ENCODE peak calls at places on chromosomes 6 and 20, in four cellular contexts. One of them, this sample, is unnamed.

GRCh38 chr20:25676164-25676809 is 20.4 kb downstream of the ZNF337 start:
- DNase-seq in tibial artery: no peak
- DNase-seq in pancreas: no peak
- DNase-seq in IMR-90: peak; percentile 82
- DNase-seq in this sample: no peak

GRCh38 chr6:65819152-65819551 is 112.1 kb upstream of the EYS start:
- DNase-seq in IMR-90: no peak
- DNase-seq in pancreas: no peak
- DNase-seq in tibial artery: no peak
- DNase-seq in this sample: no peak

GRCh38 chr6:31128093-31128676 is 7.9 kb upstream of the CDSN start:
- DNase-seq in tibial artery: peak; percentile 45
- DNase-seq in IMR-90: peak; percentile 24
- DNase-seq in pancreas: peak; percentile 89
- DNase-seq in this sample: peak; percentile 45

GRCh38 chr20:17635846-17636245 is 46.2 kb downstream of the RRBP1 start:
- DNase-seq in tibial artery: no peak
- DNase-seq in pancreas: no peak
- DNase-seq in IMR-90: peak; percentile 25
- DNase-seq in this sample: no peak

GRCh38 chr6:22146581-22147468 is 150.0 kb downstream of the PRL start:
- DNase-seq in tibial artery: no peak
- DNase-seq in IMR-90: no peak
- DNase-seq in pancreas: peak; percentile 56
- DNase-seq in this sample: no peak

GRCh38 chr6:80454197-80454596 is 347.7 kb downstream of the BCKDHB start:
- DNase-seq in IMR-90: peak; percentile 92
- DNase-seq in pancreas: no peak
- DNase-seq in tibial artery: no peak
- DNase-seq in this sample: no peak

GRCh38 chr6:43086022-43086658 is 10.0 kb downstream of the PTK7 start:
- DNase-seq in tibial artery: no peak
- DNase-seq in IMR-90: no peak
- DNase-seq in pancreas: no peak
- DNase-seq in this sample: no peak

GRCh38 chr6:26270121-26270861 is 94.7 kb upstream of the BTN3A2 start:
- DNase-seq in tibial artery: no peak
- DNase-seq in IMR-90: no peak
- DNase-seq in pancreas: no peak
- DNase-seq in this sample: no peak

GRCh38 chr6:155351273-155352129 is 37.2 kb upstream of the TFB1M start:
- DNase-seq in IMR-90: no peak
- DNase-seq in pancreas: no peak
- DNase-seq in tibial artery: no peak
- DNase-seq in this sample: no peak

DNA sequence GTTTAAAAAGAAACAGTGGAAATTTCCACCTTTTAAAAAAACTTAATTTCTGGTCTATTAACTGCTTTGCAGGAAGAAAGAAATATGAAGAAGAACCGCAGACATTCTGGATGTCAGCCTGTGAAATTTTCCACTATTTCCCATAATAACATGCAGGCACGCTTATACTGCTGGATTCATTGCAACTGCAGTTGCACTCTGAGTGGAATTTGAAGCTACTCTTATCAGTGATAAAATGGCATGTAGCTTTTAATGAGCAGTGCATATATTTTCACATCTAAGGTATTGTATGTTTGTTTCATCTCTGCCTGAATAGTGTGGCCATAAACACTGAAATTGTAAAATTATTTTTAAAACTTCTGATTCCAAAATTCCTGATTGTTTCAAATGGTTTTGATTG is 28.2 kb downstream of the NCOA3 start:
- DNase-seq in IMR-90: peak; percentile 41
- DNase-seq in pancreas: no peak
- DNase-seq in tibial artery: no peak
- DNase-seq in this sample: no peak
- H3K27ac ChIP-seq in IMR-90: no peak overlapping the region
- H3K27ac ChIP-seq in pancreas: no peak overlapping the region
- H3K27ac ChIP-seq in tibial artery: no peak overlapping the region
- H3K27ac ChIP-seq in this sample: peak overlapping the region; percentile 36

GRCh38 chr20:9319687-9320384 is 194.6 kb upstream of the LAMP5 start:
- DNase-seq in tibial artery: no peak
- DNase-seq in IMR-90: no peak
- DNase-seq in pancreas: no peak
- DNase-seq in this sample: no peak

GRCh38 chr20:9329356-9330092 is 184.9 kb upstream of the LAMP5 start:
- DNase-seq in pancreas: no peak
- DNase-seq in IMR-90: no peak
- DNase-seq in tibial artery: no peak
- DNase-seq in this sample: no peak

DNA sequence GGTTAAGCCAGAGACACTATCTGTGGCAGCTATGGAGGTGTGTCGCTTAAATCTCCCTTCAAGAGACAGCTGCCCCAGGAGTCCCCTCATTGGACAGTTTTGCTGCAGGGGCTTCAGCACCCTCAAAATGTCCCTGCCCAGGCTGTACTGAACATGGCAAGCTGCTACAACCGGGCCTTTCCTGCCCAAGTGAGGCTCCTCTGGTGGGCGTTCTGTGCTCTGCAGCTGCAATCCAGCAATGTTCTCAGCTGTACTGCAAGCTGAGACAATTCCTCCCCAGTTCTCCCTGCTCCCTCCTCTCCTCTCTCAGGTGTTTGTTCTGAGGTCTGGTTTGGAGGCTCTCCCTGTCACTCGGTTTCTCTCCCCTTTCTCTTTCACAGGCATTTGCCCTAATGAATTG is 190.8 kb upstream of the LAMP5 start:
- DNase-seq in pancreas: no peak
- DNase-seq in tibial artery: no peak
- DNase-seq in IMR-90: no peak
- DNase-seq in this sample: no peak
- TF ChIP-seq CTCF in pancreas: no peak
- TF ChIP-seq CTCF in tibial artery: no peak
- TF ChIP-seq CTCF in IMR-90: peak; percentile 36
- TF ChIP-seq CTCF in this sample: no peak

DNA sequence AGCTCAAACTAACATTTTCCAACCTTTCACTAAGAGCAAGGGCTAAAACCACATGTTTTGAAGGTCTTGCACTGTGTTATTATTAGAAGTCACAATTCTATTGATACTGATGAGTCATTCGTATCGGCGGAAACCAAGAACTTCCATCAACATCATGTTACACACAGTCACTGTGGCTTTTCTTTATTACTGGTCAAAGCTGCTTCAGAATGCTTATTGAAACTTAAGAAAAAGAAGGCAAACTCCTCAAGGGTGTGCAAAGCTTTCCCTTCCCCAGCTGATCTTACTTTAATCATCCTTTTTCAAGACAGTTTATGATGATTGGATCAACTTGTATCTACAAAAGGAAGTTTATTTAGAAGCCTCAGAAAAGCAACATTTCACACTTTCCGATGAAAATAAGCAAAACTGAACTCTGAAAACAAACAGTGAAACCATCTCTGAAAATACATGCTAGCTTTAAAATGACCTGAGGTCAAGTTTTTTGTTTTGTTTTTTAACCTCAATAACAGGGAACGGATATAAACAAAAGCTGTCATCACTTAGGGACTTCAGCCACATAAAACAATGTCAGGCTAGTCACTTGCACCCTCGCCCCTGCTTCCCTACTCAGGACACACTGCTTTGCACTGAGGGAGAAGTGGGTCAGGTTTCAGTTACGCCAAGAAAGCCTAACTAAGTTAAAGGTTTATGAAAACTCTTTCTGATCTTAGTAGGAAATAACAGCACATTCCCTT is 11.7 kb downstream of the BACH2 start:
- DNase-seq in tibial artery: no peak
- DNase-seq in pancreas: no peak
- DNase-seq in IMR-90: peak; percentile 70
- DNase-seq in this sample: no peak
- H3K4me3 ChIP-seq in tibial artery: peak overlapping the region; percentile 27
- H3K4me3 ChIP-seq in pancreas: no peak overlapping the region
- H3K4me3 ChIP-seq in IMR-90: peak overlapping the region; percentile 4
- H3K4me3 ChIP-seq in this sample: peak overlapping the region; percentile 42

GRCh38 chr6:89734526-89734925 is 85.1 kb downstream of the MDN1 start:
- DNase-seq in tibial artery: no peak
- DNase-seq in pancreas: no peak
- DNase-seq in IMR-90: peak; percentile 18
- DNase-seq in this sample: no peak
- H3K27ac ChIP-seq in tibial artery: no peak overlapping the region
- H3K27ac ChIP-seq in pancreas: no peak overlapping the region
- H3K27ac ChIP-seq in IMR-90: no peak overlapping the region
- H3K27ac ChIP-seq in this sample: no peak overlapping the region

DNA sequence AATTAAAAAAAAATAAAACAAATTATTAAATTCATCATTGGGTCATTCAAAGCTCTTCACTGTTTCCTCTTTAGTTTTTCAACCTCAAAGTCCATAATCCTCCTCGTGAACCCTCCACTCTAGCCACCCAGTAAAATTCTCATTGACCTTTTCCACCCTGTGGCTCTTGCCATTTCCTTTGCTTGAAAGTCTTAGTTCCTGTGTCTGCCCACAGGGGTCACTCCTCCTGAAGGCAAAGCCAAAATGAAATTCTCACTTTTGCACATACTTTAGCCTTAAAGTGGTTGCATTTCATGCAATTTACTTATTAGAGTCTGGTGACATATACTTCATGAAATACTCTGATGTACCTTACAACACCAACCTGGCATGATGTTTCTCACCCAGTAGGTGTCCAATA is 263.7 kb downstream of the BMP2 start:
- DNase-seq in IMR-90: no peak
- DNase-seq in pancreas: no peak
- DNase-seq in tibial artery: no peak
- DNase-seq in this sample: no peak
- TF ChIP-seq CTCF in IMR-90: no peak
- TF ChIP-seq CTCF in pancreas: no peak
- TF ChIP-seq CTCF in tibial artery: no peak
- TF ChIP-seq CTCF in this sample: no peak

GRCh38 chr6:35468980-35469710 is 944 bp downstream of the RPL10A start:
- DNase-seq in IMR-90: no peak
- DNase-seq in tibial artery: peak; percentile 43
- DNase-seq in pancreas: no peak
- DNase-seq in this sample: no peak
- H3K4me3 ChIP-seq in IMR-90: peak overlapping the region; percentile 71
- H3K4me3 ChIP-seq in tibial artery: peak overlapping the region; percentile 63
- H3K4me3 ChIP-seq in pancreas: peak overlapping the region; percentile 61
- H3K4me3 ChIP-seq in this sample: peak overlapping the region; percentile 68

DNA sequence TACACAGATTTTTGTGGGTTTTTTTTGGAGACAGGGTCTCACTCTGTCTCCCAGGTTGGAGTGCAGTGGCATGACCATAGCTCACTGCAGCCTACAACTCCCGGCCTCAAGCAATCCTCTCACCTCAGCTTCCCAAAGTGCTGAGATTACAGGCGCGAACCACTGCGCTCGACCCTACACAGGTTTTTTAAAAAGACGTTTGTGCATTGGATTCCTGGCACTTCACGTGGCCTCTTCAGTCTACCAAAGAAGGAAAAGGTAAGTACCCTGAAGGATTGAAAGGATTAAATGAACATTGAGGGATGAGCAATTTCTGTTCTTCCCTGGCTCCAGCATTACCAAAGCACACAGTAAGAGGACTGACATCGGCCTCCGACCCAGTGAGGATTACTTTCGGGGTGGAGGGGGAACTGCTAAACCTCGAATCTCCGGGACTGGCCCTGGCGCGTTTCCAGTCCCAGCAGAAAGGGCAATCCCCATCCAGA is 556 bp upstream of the YWHAB start:
- DNase-seq in IMR-90: no peak
- DNase-seq in pancreas: no peak
- DNase-seq in tibial artery: no peak
- DNase-seq in this sample: no peak
- H3K27ac ChIP-seq in IMR-90: peak overlapping the region; percentile 57
- H3K27ac ChIP-seq in pancreas: peak overlapping the region; percentile 18
- H3K27ac ChIP-seq in tibial artery: peak overlapping the region; percentile 96
- H3K27ac ChIP-seq in this sample: peak overlapping the region; percentile 98